ENCODE peak calls at places on chromosomes 12 and 14, in four cellular contexts. D, E, C and L are unnamed samples.

GRCh38 chr12:18982226-18982949 is 147.1 kb upstream of the PLEKHA5 start:
- DNase-seq in D (no peak), E (no peak), C (no peak), L (no peak)

GRCh38 chr12:51320311-51320694 is 3.7 kb downstream of the BIN2 start:
- DNase-seq in D (no peak), E (no peak), C (no peak), L (no peak)

GRCh38 chr12:17992002-17992656 is 97.9 kb downstream of the RERGL start:
- DNase-seq in D (peak), E (peak), C (no peak), L (peak)

GRCh38 chr12:121610239-121611149 is 15.8 kb upstream of the ORAI1 start:
- DNase-seq in D (peak), E (no peak), C (no peak), L (peak)

GRCh38 chr14:97218713-97219355 is 421.7 kb downstream of the VRK1 start:
- DNase-seq in D (no peak), E (no peak), C (no peak), L (no peak)

GRCh38 chr12:102571889-102572288 is 91.5 kb upstream of the IGF1 start:
- DNase-seq in D (no peak), E (no peak), C (no peak), L (no peak)

GRCh38 chr12:20342111-20342510 is 26.2 kb upstream of the PDE3A start:
- DNase-seq in D (peak), E (peak), C (no peak), L (no peak)

GRCh38 chr12:110687770-110688169 is 1.1 kb downstream of the HVCN1 start:
- DNase-seq in D (peak), E (no peak), C (no peak), L (no peak)

GRCh38 chr12:127145929-127146789 is 1120.8 kb upstream of the TMEM132C start:
- DNase-seq in D (peak), E (no peak), C (peak), L (no peak)

GRCh38 chr14:32900602-32901001 is 38.1 kb upstream of the NPAS3 start:
- DNase-seq in D (peak), E (no peak), C (no peak), L (no peak)

GRCh38 chr14:104691546-104692260 is 2.3 kb downstream of the INF2 start:
- DNase-seq in D (no peak), E (no peak), C (no peak), L (no peak)
- H3K4me3 ChIP-seq in D (peak), E (peak), C (peak), L (peak)

GRCh38 chr12:66044731-66045130 is 85.8 kb downstream of the LLPH start:
- DNase-seq in D (no peak), E (no peak), C (no peak), L (no peak)
- TF ChIP-seq CTCF in D (no peak), E (no peak), C (no peak), L (no peak)

GRCh38 chr12:14576896-14577295 is 9.2 kb upstream of the PLBD1 start:
- DNase-seq in D (no peak), E (no peak), C (no peak), L (no peak)
- H3K4me3 ChIP-seq in D (no peak), E (no peak), C (no peak), L (no peak)

GRCh38 chr14:96184737-96185136 is 19.9 kb upstream of the BDKRB2 start:
- DNase-seq in D (peak), E (no peak), C (no peak), L (no peak)
- TF ChIP-seq CTCF in D (no peak), E (no peak), C (no peak), L (no peak)

GRCh38 chr14:20799444-20799843 is 3.2 kb downstream of the RNASE1 start:
- DNase-seq in D (no peak), E (no peak), C (no peak), L (no peak)
- H3K4me3 ChIP-seq in D (no peak), E (no peak), C (peak), L (no peak)

GRCh38 chr12:26176725-26177124 is 18.6 kb upstream of the SSPN start:
- DNase-seq in D (no peak), E (no peak), C (no peak), L (no peak)
- TF ChIP-seq CTCF in D (no peak), E (no peak), C (no peak), L (no peak)

DNA sequence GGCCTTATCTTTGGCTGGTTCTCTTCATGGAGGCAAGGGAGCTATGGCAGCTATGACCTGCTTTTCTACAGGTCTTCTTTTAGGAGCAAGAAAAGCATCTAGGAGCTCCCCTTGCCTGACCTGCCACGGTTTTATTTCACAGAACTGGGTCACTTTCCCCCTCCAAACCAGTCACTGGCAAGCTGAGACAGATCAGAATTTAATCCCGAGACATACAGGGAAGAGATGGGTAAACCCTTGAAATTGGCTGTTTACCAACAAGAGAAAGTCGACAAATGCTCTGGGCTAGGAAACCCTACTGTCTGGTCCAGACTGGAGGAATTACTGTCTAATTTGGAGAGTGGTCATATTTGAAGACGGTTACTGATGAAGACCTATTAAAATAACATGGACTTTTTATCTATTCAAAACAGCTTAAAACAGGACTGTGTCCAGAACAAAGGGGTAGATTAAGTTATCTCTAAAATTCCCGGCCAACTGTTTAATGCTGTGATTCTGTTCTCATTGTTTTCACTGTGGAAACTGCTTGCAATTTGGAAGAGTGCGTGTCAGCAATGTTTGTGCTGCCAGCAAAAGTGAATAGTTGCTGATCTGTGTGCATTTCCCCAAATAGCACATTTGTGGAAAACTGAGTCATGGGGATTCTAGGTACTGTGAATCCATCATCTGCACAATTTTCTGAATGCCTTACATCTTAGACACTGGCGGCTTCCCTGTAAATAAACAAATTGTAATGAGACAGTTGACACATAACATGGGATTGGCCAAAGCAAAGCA is 73.4 kb upstream of the EEA1 start:
- DNase-seq in D (peak), E (peak), C (no peak), L (peak)
- H3K4me3 ChIP-seq in D (no peak), E (no peak), C (no peak), L (no peak)

GRCh38 chr14:26598672-26599131 is 869 bp upstream of the NOVA1 start:
- DNase-seq in D (no peak), E (no peak), C (no peak), L (no peak)
- TF ChIP-seq CTCF in D (no peak), E (no peak), C (no peak), L (no peak)

GRCh38 chr12:16606201-16606849 is 363 bp upstream of the LMO3 start:
- DNase-seq in D (peak), E (no peak), C (no peak), L (peak)
- H3K4me3 ChIP-seq in D (peak), E (peak), C (peak), L (peak)

DNA sequence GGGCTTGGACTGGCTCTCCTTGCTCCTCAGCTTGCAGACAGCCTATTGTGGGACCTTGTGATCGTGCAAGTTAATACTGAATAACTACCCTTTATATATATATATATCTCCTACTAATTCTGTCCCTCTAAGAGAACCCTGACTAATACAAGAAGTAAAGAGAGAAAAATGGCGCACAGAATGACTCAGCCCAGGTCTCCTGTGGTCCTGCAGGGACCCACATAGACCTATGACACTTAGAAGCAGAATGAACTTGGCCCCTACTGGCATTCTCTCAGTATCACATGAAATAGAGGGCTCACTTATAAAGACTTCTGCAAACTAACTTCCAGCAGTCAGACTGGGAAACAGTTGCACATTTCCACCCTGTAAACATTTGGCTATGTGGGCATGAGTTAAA is 349.5 kb upstream of the DIO2 start:
- DNase-seq in D (no peak), E (no peak), C (no peak), L (no peak)
- TF ChIP-seq CTCF in D (no peak), E (no peak), C (no peak), L (no peak)